ENCODE peak calls at places on chromosomes 16 and 17, in seven cellular contexts. V is epithelial cell of esophagus, O is natural killer cell, X is omental fat pad, Y is AG09309, W is endothelial cell, D is tibial artery. B is an unnamed sample.

GRCh38 chr17:8466873-8467272 is 31.2 kb downstream of the NDEL1 start:
- DNase-seq in O (no peak), D (no peak), W (no peak), Y (no peak), X (no peak), V (no peak), B (no peak)

GRCh38 chr17:79777844-79778503 is at the start of gene CBX2:
- DNase-seq in W (peak), O (peak), X (no peak), Y (no peak), D (peak), V (peak), B (peak)

GRCh38 chr16:11306997-11307638 is 26.0 kb upstream of the PRM1 start:
- DNase-seq in Y (no peak), O (no peak), W (no peak), V (peak), X (no peak), D (no peak), B (no peak)

GRCh38 chr17:43309505-43310329 is 75.9 kb upstream of the RNU2-1 start:
- DNase-seq in Y (no peak), O (no peak), W (no peak), X (no peak), V (no peak), D (peak), B (no peak)

GRCh38 chr17:61131555-61131954 is 268.1 kb upstream of the TBX2 start:
- DNase-seq in D (no peak), O (no peak), V (no peak), X (no peak), W (no peak), Y (no peak), B (no peak)

GRCh38 chr16:14562691-14563491 is 67.2 kb downstream of the PARN start:
- DNase-seq in O (no peak), Y (peak), X (no peak), W (no peak), V (peak), D (no peak), B (no peak)

GRCh38 chr16:85620403-85620802 is 7.3 kb downstream of the GSE1 start:
- DNase-seq in O (no peak), V (no peak), D (no peak), W (no peak), Y (no peak), X (no peak), B (no peak)

GRCh38 chr16:77231047-77231446 is 31.8 kb downstream of the SYCE1L start:
- DNase-seq in Y (no peak), V (no peak), D (no peak), O (no peak), W (no peak), X (no peak), B (no peak)

GRCh38 chr17:39186481-39187002 is 10.9 kb downstream of the CACNB1 start:
- DNase-seq in X (no peak), D (no peak), V (no peak), O (no peak), W (no peak), Y (no peak), B (no peak)

GRCh38 chr17:61251939-61252865 is 147.4 kb upstream of the TBX2 start:
- DNase-seq in D (peak), Y (peak), W (no peak), V (no peak), O (peak), X (peak), B (no peak)

GRCh38 chr17:78990349-78991016 is 10.8 kb upstream of the LGALS3BP start:
- DNase-seq in Y (no peak), X (no peak), O (no peak), D (peak), V (no peak), W (no peak), B (no peak)

GRCh38 chr17:48619821-48620496 is 4.9 kb upstream of the HOXB8 start:
- DNase-seq in X (no peak), Y (no peak), V (no peak), O (no peak), W (no peak), D (no peak), B (no peak)

GRCh38 chr17:75486151-75486550 is 29.2 kb downstream of the CASKIN2 start:
- DNase-seq in X (no peak), Y (no peak), W (no peak), D (no peak), V (no peak), O (no peak), B (no peak)

GRCh38 chr16:23745263-23745662 is 9.6 kb upstream of the CHP2 start:
- DNase-seq in Y (no peak), X (no peak), V (no peak), O (no peak), W (no peak), D (no peak), B (no peak)

GRCh38 chr16:23739516-23739915 is 15.3 kb upstream of the CHP2 start:
- DNase-seq in V (no peak), X (no peak), D (no peak), Y (no peak), W (no peak), O (no peak), B (no peak)

GRCh38 chr16:23748630-23749029 is 6.2 kb upstream of the CHP2 start:
- DNase-seq in W (no peak), V (no peak), Y (no peak), O (no peak), D (no peak), X (no peak), B (no peak)

DNA sequence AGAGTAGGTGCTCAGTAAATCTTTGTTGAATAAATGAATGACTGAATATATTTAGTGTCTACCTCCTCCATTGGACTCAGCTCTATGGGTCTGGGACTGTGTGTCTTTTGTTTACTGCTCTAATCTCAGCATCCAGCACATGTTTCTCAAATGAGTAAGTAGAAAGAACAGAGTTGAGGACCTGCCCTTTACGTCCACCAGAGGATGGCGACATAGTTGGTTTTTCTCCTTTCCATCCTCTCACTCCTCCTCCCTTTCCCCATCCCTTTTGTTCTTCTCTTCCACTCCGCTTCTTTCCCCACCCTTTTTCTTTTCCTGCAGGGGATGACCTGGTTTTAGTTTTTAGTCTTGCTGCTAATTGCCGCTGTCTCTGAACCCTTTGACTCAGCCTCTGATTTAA is 12.1 kb upstream of the CHP2 start:
- DNase-seq in O (no peak), X (no peak), V (no peak), Y (no peak), W (no peak), D (no peak), B (no peak)
- TF ChIP-seq CTCF in O (no peak), X (no peak), V (peak), Y (no peak), W (no peak), D (no peak), B (no peak)

DNA sequence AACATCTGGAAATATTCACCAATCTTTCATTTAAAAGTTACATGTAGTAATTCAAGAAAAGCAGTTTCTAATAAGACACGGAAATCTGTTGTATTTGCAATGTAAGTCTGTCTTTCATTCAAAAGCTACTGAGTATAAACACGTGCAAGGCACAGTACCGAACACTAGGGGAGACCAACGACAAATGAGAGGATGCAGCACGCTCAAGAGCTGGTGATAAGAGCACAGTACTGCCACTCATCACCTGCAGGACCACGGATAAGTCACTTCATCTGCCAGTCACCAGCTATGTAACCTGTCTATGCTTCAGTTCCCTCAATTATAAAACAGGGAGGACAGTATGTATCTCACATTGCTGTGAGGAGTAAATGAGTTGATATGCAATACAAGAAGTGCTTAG is 67.1 kb downstream of the CLEC18A start:
- DNase-seq in V (peak), X (no peak), W (no peak), O (no peak), Y (no peak), D (no peak), B (no peak)
- TF ChIP-seq CTCF in V (peak), X (no peak), W (peak), O (no peak), Y (no peak), D (no peak), B (peak)

GRCh38 chr16:65667013-65667578 is 545.2 kb upstream of the CDH11 start:
- DNase-seq in X (no peak), Y (no peak), V (peak), O (no peak), D (no peak), W (peak), B (no peak)
- TF ChIP-seq CTCF in X (no peak), Y (peak), V (peak), O (no peak), D (no peak), W (no peak), B (no peak)

DNA sequence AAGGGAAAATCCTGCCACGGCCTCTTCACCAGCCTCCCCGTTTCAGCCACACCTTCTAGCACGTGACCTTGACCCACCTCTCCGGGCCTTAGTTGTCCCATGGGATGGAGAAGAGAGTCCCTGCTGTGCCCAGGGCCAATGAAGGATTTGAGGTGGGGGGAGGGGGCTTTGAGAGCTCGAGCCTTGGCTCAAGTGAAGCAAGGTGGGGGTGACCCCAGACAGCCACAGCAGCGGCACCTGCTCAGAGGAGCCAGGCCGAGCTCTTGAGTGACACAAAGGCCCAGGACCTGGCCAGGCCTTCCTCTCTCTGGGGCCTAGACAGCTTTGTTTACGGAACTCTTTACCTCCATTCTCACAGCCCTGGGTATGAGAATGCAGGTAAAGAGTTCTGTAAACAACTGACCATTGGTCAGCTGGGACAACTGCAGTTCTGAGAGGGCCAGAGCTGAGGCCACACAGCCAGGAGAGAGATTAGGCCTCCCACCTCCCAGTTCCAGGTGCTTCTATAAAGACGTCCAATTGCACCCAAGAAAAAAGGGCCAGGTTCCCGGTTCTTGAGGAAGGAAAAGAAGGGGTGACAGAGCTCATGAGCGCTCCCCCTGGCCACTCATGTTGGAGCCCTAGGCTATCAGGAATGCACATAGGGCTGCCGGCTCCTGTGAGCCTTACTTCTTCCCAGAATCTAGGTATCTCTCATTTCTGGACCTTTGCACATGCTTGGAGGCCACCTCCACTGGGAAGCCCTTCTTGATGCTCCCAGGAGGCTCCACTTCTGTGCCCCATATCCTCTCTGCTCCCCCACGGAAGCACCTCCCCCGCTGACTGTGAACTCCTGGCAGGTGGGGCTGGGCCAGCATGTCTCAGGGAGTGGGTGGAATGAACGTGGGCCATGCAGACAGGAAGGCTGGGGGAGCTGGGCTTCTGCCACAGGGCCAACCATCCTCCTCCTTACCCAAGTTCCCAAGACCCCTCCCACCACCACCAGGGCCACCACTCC is 13.2 kb downstream of the CNGB1 start:
- DNase-seq in W (no peak), O (no peak), D (no peak), V (no peak), X (no peak), Y (no peak), B (no peak)
- TF ChIP-seq CTCF in W (no peak), O (no peak), D (no peak), V (no peak), X (no peak), Y (no peak), B (no peak)